ENCODE peak calls at places on chromosomes 6 and 20, in five cellular contexts. One of them, this sample, is unnamed.
A peak's percentile ranks its signal among the peaks of the same experiment; 100 is the strongest.

GRCh38 chr6:111668410-111668809 is 62.7 kb upstream of the TRAF3IP2 start:
- DNase-seq in effector memory CD4-positive, alpha-beta T cell: no peak
- DNase-seq in astrocyte: no peak
- DNase-seq in SJSA1: no peak
- DNase-seq in left lung: no peak
- DNase-seq in this sample: no peak

GRCh38 chr6:32692019-32692418 is 25.6 kb upstream of the HLA-DQB1 start:
- DNase-seq in effector memory CD4-positive, alpha-beta T cell: peak; percentile 46
- DNase-seq in astrocyte: no peak
- DNase-seq in SJSA1: no peak
- DNase-seq in left lung: no peak
- DNase-seq in this sample: peak; percentile 45

GRCh38 chr20:38043512-38044300 is 10.2 kb downstream of the RPRD1B start:
- DNase-seq in effector memory CD4-positive, alpha-beta T cell: no peak
- DNase-seq in astrocyte: peak; percentile 87
- DNase-seq in SJSA1: peak; percentile 77
- DNase-seq in left lung: no peak
- DNase-seq in this sample: peak; percentile 87

GRCh38 chr6:50249493-50249892 is 199.8 kb upstream of the DEFB112 start:
- DNase-seq in effector memory CD4-positive, alpha-beta T cell: no peak
- DNase-seq in astrocyte: peak; percentile 8
- DNase-seq in SJSA1: no peak
- DNase-seq in left lung: no peak
- DNase-seq in this sample: no peak

GRCh38 chr20:58349586-58349985 is 39.4 kb upstream of the VAPB start:
- DNase-seq in effector memory CD4-positive, alpha-beta T cell: no peak
- DNase-seq in astrocyte: peak; percentile 74
- DNase-seq in SJSA1: no peak
- DNase-seq in left lung: no peak
- DNase-seq in this sample: peak; percentile 71

GRCh38 chr6:90285611-90286381 is 10.8 kb downstream of the BACH2 start:
- DNase-seq in effector memory CD4-positive, alpha-beta T cell: peak; percentile 37
- DNase-seq in astrocyte: peak; percentile 95
- DNase-seq in SJSA1: peak; percentile 89
- DNase-seq in left lung: peak; percentile 86
- DNase-seq in this sample: peak; percentile 92

GRCh38 chr6:2524090-2524489 is 226.6 kb downstream of the MYLK4 start:
- DNase-seq in effector memory CD4-positive, alpha-beta T cell: no peak
- DNase-seq in astrocyte: no peak
- DNase-seq in SJSA1: peak; percentile 23
- DNase-seq in left lung: no peak
- DNase-seq in this sample: no peak

GRCh38 chr20:60512436-60512835 is 554.2 kb downstream of the CDH26 start:
- DNase-seq in effector memory CD4-positive, alpha-beta T cell: no peak
- DNase-seq in astrocyte: peak; percentile 64
- DNase-seq in SJSA1: peak; percentile 65
- DNase-seq in left lung: no peak
- DNase-seq in this sample: peak; percentile 72

GRCh38 chr6:133214267-133214666 is 26.9 kb upstream of the EYA4 start:
- DNase-seq in effector memory CD4-positive, alpha-beta T cell: no peak
- DNase-seq in astrocyte: no peak
- DNase-seq in SJSA1: no peak
- DNase-seq in left lung: no peak
- DNase-seq in this sample: no peak

GRCh38 chr20:12928755-12929401 is 79.9 kb upstream of the SPTLC3 start:
- DNase-seq in effector memory CD4-positive, alpha-beta T cell: no peak
- DNase-seq in astrocyte: peak; percentile 92
- DNase-seq in SJSA1: no peak
- DNase-seq in left lung: no peak
- DNase-seq in this sample: peak; percentile 82

GRCh38 chr6:106537662-106538061 is 91.6 kb downstream of the RTN4IP1 start:
- DNase-seq in effector memory CD4-positive, alpha-beta T cell: no peak
- DNase-seq in astrocyte: no peak
- DNase-seq in SJSA1: no peak
- DNase-seq in left lung: no peak
- DNase-seq in this sample: no peak

GRCh38 chr6:142550310-142550709 is 248.5 kb downstream of the ADGRG6 start:
- DNase-seq in effector memory CD4-positive, alpha-beta T cell: no peak
- DNase-seq in astrocyte: no peak
- DNase-seq in SJSA1: no peak
- DNase-seq in left lung: no peak
- DNase-seq in this sample: no peak

GRCh38 chr6:10613693-10614092 is 80.7 kb downstream of the C6orf52 start:
- DNase-seq in effector memory CD4-positive, alpha-beta T cell: no peak
- DNase-seq in astrocyte: no peak
- DNase-seq in SJSA1: no peak
- DNase-seq in left lung: no peak
- DNase-seq in this sample: no peak

GRCh38 chr6:150857062-150857905 is 8.2 kb upstream of the MTHFD1L start:
- DNase-seq in effector memory CD4-positive, alpha-beta T cell: no peak
- DNase-seq in astrocyte: peak; percentile 100
- DNase-seq in SJSA1: peak; percentile 80
- DNase-seq in left lung: no peak
- DNase-seq in this sample: peak; percentile 89

GRCh38 chr6:145891126-145891525 is 73.0 kb downstream of the SHPRH start:
- DNase-seq in effector memory CD4-positive, alpha-beta T cell: no peak
- DNase-seq in astrocyte: peak; percentile 90
- DNase-seq in SJSA1: peak; percentile 40
- DNase-seq in left lung: no peak
- DNase-seq in this sample: no peak

GRCh38 chr20:51628533-51629398 is 86.2 kb upstream of the NFATC2 start:
- DNase-seq in effector memory CD4-positive, alpha-beta T cell: no peak
- DNase-seq in astrocyte: peak; percentile 90
- DNase-seq in SJSA1: no peak
- DNase-seq in left lung: no peak
- DNase-seq in this sample: no peak

GRCh38 chr20:32761417-32761830 is 761 bp upstream of the DNMT3B start:
- DNase-seq in effector memory CD4-positive, alpha-beta T cell: no peak
- DNase-seq in astrocyte: no peak
- DNase-seq in SJSA1: no peak
- DNase-seq in left lung: no peak
- DNase-seq in this sample: no peak

GRCh38 chr20:17676942-17677341 is 5.1 kb downstream of the RRBP1 start:
- DNase-seq in effector memory CD4-positive, alpha-beta T cell: no peak
- DNase-seq in astrocyte: no peak
- DNase-seq in SJSA1: no peak
- DNase-seq in left lung: no peak
- DNase-seq in this sample: no peak
- H3K4me1 ChIP-seq in effector memory CD4-positive, alpha-beta T cell: peaks cover 8% of the 10 kb centered on the region
- H3K4me1 ChIP-seq in astrocyte: peaks cover 18% of the 10 kb centered on the region
- H3K4me1 ChIP-seq in SJSA1: peaks cover 24% of the 10 kb centered on the region
- H3K4me1 ChIP-seq in left lung: peaks cover 73% of the 10 kb centered on the region
- H3K4me1 ChIP-seq in this sample: peaks cover 18% of the 10 kb centered on the region

GRCh38 chr6:166338854-166339253 is 3.5 kb downstream of the SFT2D1 start:
- DNase-seq in effector memory CD4-positive, alpha-beta T cell: no peak
- DNase-seq in astrocyte: no peak
- DNase-seq in SJSA1: no peak
- DNase-seq in left lung: no peak
- DNase-seq in this sample: no peak
- H3K4me1 ChIP-seq in effector memory CD4-positive, alpha-beta T cell: peaks cover 13% of the 10 kb centered on the region
- H3K4me1 ChIP-seq in astrocyte: peaks cover 10% of the 10 kb centered on the region
- H3K4me1 ChIP-seq in SJSA1: peaks cover 14% of the 10 kb centered on the region
- H3K4me1 ChIP-seq in left lung: peaks cover 59% of the 10 kb centered on the region
- H3K4me1 ChIP-seq in this sample: peaks cover 10% of the 10 kb centered on the region

GRCh38 chr6:167757291-167757690 is 69.4 kb upstream of the AFDN start:
- DNase-seq in effector memory CD4-positive, alpha-beta T cell: no peak
- DNase-seq in astrocyte: no peak
- DNase-seq in SJSA1: no peak
- DNase-seq in left lung: no peak
- DNase-seq in this sample: no peak

GRCh38 chr6:167757821-167758220 is 68.9 kb upstream of the AFDN start:
- DNase-seq in effector memory CD4-positive, alpha-beta T cell: no peak
- DNase-seq in astrocyte: no peak
- DNase-seq in SJSA1: no peak
- DNase-seq in left lung: peak; percentile 54
- DNase-seq in this sample: no peak

GRCh38 chr6:167756594-167756993 is 70.1 kb upstream of the AFDN start:
- DNase-seq in effector memory CD4-positive, alpha-beta T cell: no peak
- DNase-seq in astrocyte: no peak
- DNase-seq in SJSA1: no peak
- DNase-seq in left lung: no peak
- DNase-seq in this sample: no peak

GRCh38 chr6:167754691-167755090 is 72.0 kb upstream of the AFDN start:
- DNase-seq in effector memory CD4-positive, alpha-beta T cell: no peak
- DNase-seq in astrocyte: no peak
- DNase-seq in SJSA1: no peak
- DNase-seq in left lung: peak; percentile 65
- DNase-seq in this sample: no peak

GRCh38 chr6:167755461-167755860 is 71.2 kb upstream of the AFDN start:
- DNase-seq in effector memory CD4-positive, alpha-beta T cell: no peak
- DNase-seq in astrocyte: no peak
- DNase-seq in SJSA1: no peak
- DNase-seq in left lung: peak; percentile 42
- DNase-seq in this sample: no peak
- H3K4me1 ChIP-seq in effector memory CD4-positive, alpha-beta T cell: no peaks in the 10 kb centered on the region
- H3K4me1 ChIP-seq in astrocyte: no peaks in the 10 kb centered on the region
- H3K4me1 ChIP-seq in SJSA1: no peaks in the 10 kb centered on the region
- H3K4me1 ChIP-seq in left lung: peaks cover 4% of the 10 kb centered on the region
- H3K4me1 ChIP-seq in this sample: no peaks in the 10 kb centered on the region

GRCh38 chr6:17927705-17928104 is 59.7 kb downstream of the KIF13A start:
- DNase-seq in effector memory CD4-positive, alpha-beta T cell: no peak
- DNase-seq in astrocyte: no peak
- DNase-seq in SJSA1: no peak
- DNase-seq in left lung: no peak
- DNase-seq in this sample: no peak

GRCh38 chr6:17928514-17929430 is 58.7 kb downstream of the KIF13A start:
- DNase-seq in effector memory CD4-positive, alpha-beta T cell: no peak
- DNase-seq in astrocyte: peak; percentile 74
- DNase-seq in SJSA1: no peak
- DNase-seq in left lung: no peak
- DNase-seq in this sample: peak; percentile 30

GRCh38 chr6:17930321-17930993 is 57.0 kb downstream of the KIF13A start:
- DNase-seq in effector memory CD4-positive, alpha-beta T cell: no peak
- DNase-seq in astrocyte: peak; percentile 58
- DNase-seq in SJSA1: no peak
- DNase-seq in left lung: no peak
- DNase-seq in this sample: no peak

GRCh38 chr6:17932362-17932852 is 55.0 kb downstream of the KIF13A start:
- DNase-seq in effector memory CD4-positive, alpha-beta T cell: no peak
- DNase-seq in astrocyte: peak; percentile 90
- DNase-seq in SJSA1: peak; percentile 58
- DNase-seq in left lung: no peak
- DNase-seq in this sample: peak; percentile 57

DNA sequence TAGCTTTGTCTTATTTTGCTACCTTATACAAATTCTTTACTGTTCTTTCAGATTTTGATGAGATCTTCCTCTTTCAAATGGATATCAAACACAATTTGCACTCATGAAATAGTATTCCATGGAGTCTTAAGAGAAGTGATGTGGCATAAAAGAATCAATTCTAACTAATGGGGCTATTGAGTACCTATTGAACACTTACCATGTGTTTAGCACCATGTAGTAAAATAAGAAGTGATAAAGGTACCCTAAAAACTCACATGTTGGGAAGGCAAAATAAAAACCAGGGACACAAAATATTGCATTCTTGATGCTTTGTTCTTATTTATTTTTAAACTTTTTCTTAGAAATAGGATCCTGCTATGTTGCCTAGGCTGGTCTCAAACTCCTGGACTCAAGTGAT is 56.2 kb downstream of the KIF13A start:
- DNase-seq in effector memory CD4-positive, alpha-beta T cell: no peak
- DNase-seq in astrocyte: no peak
- DNase-seq in SJSA1: no peak
- DNase-seq in left lung: no peak
- DNase-seq in this sample: no peak
- H3K4me1 ChIP-seq in effector memory CD4-positive, alpha-beta T cell: no peaks in the 10 kb centered on the region
- H3K4me1 ChIP-seq in astrocyte: peaks cover 48% of the 10 kb centered on the region
- H3K4me1 ChIP-seq in SJSA1: peaks cover 57% of the 10 kb centered on the region
- H3K4me1 ChIP-seq in left lung: peaks cover 73% of the 10 kb centered on the region
- H3K4me1 ChIP-seq in this sample: peaks cover 6% of the 10 kb centered on the region

GRCh38 chr20:49694450-49695071 is 19.1 kb downstream of the B4GALT5 start:
- DNase-seq in effector memory CD4-positive, alpha-beta T cell: no peak
- DNase-seq in astrocyte: no peak
- DNase-seq in SJSA1: no peak
- DNase-seq in left lung: no peak
- DNase-seq in this sample: no peak
- H3K4me1 ChIP-seq in effector memory CD4-positive, alpha-beta T cell: peaks cover 15% of the 10 kb centered on the region
- H3K4me1 ChIP-seq in astrocyte: peaks cover 33% of the 10 kb centered on the region
- H3K4me1 ChIP-seq in SJSA1: peaks cover 19% of the 10 kb centered on the region
- H3K4me1 ChIP-seq in left lung: peaks cover 100% of the 10 kb centered on the region
- H3K4me1 ChIP-seq in this sample: peaks cover 66% of the 10 kb centered on the region